ENCODE peak calls at places on chromosomes 4 and X, in four cellular contexts. O is WTC11, G is HepG2, I is K562. N is an unnamed sample.

GRCh38 chrX:40755291-40756249 is 20.2 kb upstream of the MED14 start:
- DNase-seq in O (no peak), G (no peak), I (no peak), N (no peak)

GRCh38 chr4:68278045-68278444 is 32.6 kb upstream of the TMPRSS11B start:
- DNase-seq in O (no peak), G (no peak), I (no peak), N (no peak)

GRCh38 chr4:169795585-169795984 is 37.8 kb upstream of the HPF1 start:
- DNase-seq in O (no peak), G (no peak), I (no peak), N (no peak)

GRCh38 chr4:121155893-121156292 is 8.2 kb downstream of the TNIP3 start:
- DNase-seq in O (no peak), G (no peak), I (no peak), N (no peak)

GRCh38 chr4:53671757-53672156 is 80.5 kb upstream of the LNX1 start:
- DNase-seq in O (no peak), G (no peak), I (no peak), N (no peak)

GRCh38 chr4:83109480-83110221 is 4.9 kb downstream of the PLAC8 start:
- DNase-seq in O (peak), G (no peak), I (no peak), N (no peak)

GRCh38 chr4:159071178-159071968 is 31.5 kb upstream of the RAPGEF2 start:
- DNase-seq in O (no peak), G (peak), I (no peak), N (no peak)

GRCh38 chr4:180990931-180991330 is 1252.3 kb upstream of the TENM3 start:
- DNase-seq in O (no peak), G (no peak), I (no peak), N (no peak)

GRCh38 chr4:38322709-38323108 is 341.3 kb upstream of the KLF3 start:
- DNase-seq in O (no peak), G (no peak), I (peak), N (no peak)

GRCh38 chrX:17484592-17484991 is 109.6 kb downstream of the NHS start:
- DNase-seq in O (no peak), G (no peak), I (no peak), N (no peak)

GRCh38 chr4:96352051-96352517 is 512.2 kb downstream of the PDHA2 start:
- DNase-seq in O (peak), G (peak), I (no peak), N (no peak)

GRCh38 chrX:103656623-103657022 is 27.8 kb downstream of the TCEAL1 start:
- DNase-seq in O (no peak), G (no peak), I (no peak), N (no peak)

GRCh38 chr4:10762541-10762940 is 78.0 kb upstream of the CLNK start:
- DNase-seq in O (no peak), G (no peak), I (no peak), N (no peak)

GRCh38 chr4:180823116-180823515 is 1420.1 kb upstream of the TENM3 start:
- DNase-seq in O (no peak), G (no peak), I (no peak), N (no peak)

GRCh38 chrX:38864165-38864564 is 62.9 kb downstream of the MID1IP1 start:
- DNase-seq in O (no peak), G (no peak), I (no peak), N (no peak)

GRCh38 chr4:103498161-103499070 is 221.4 kb downstream of the TACR3 start:
- DNase-seq in O (no peak), G (no peak), I (no peak), N (peak)

DNA sequence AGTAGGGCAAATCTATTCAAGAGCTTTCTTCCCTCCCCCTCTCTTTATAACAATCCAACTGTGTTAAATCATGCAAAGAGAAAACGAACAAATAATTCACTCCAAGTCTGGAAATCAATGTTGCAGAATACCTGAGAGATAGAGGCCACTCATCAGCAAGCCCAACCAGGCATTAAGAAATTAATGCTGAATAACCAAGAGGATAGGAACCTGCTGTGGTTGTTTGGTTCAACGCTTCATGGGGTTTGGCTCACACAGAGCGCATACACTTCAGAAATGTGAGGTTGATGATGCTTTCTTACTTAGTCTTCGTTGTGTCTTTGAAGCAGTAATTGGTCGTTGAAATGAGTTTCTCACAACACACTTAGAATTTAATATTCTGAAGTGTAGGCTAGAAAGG is 1540.0 kb upstream of the PABPC4L start:
- DNase-seq in O (no peak), G (no peak), I (no peak), N (no peak)
- TF ChIP-seq ETV6 in O (no peak), G (no peak), I (no peak), N (no peak)

GRCh38 chrX:26649534-26649933 is 433.6 kb downstream of the MAGEB5 start:
- DNase-seq in O (no peak), G (peak), I (peak), N (no peak)
- TF ChIP-seq ETV6 in O (no peak), G (no peak), I (no peak), N (no peak)

GRCh38 chr4:89579776-89580175 is 257.2 kb downstream of the SNCA start:
- DNase-seq in O (no peak), G (no peak), I (no peak), N (no peak)
- TF ChIP-seq ETV6 in O (no peak), G (no peak), I (no peak), N (no peak)

GRCh38 chr4:3615386-3616286 is 83.4 kb upstream of the LRPAP1 start:
- DNase-seq in O (no peak), G (no peak), I (no peak), N (no peak)
- TF ChIP-seq ETV6 in O (no peak), G (no peak), I (no peak), N (no peak)

GRCh38 chr4:42371306-42372063 is 25.8 kb upstream of the SHISA3 start:
- DNase-seq in O (no peak), G (peak), I (peak), N (no peak)
- TF ChIP-seq ETV6 in O (no peak), G (no peak), I (no peak), N (no peak)

DNA sequence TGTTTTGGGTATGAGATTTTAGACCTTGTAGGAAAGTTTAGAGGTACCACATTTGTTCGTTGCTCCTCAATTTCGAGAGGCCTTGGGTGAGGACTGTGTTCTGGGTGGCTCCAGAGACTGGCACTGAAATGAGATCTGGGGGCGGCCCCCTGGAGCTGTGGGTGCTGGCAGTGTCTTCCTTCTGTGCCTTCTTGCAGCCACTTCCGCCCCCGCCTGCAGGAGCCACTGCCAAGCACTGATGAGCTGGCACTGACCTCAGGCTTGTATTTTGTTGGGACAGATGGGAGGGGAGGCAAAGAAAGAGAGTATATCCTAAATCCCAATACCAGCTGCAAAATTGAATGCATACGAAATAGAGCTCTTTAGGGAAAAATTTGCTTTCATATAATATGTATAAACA is 64.5 kb upstream of the CLDN34 start:
- DNase-seq in O (no peak), G (no peak), I (no peak), N (no peak)
- TF ChIP-seq ETV6 in O (no peak), G (no peak), I (no peak), N (no peak)

DNA sequence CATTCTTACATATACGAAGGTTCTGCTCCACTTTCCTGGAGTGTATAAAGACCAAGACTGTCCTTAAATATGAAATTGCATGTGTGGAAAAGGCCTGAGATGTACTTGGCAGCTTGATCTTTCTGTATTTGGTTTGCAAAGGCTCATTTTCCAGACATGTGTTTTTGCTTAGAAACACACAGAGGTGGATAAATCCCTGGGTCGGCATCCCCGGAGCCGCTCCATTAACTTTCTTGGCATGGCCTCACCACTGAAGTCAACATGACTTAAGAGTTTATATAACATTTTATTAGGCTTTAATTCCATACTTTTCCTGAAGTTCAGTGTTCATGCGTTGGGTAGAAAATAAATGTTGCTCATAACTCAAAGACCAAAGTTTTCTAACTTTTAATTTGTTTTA is 239.3 kb downstream of the LDB2 start:
- DNase-seq in O (no peak), G (no peak), I (no peak), N (no peak)
- TF ChIP-seq ETV6 in O (no peak), G (no peak), I (no peak), N (no peak)

GRCh38 chrX:46034868-46035267 is 510.4 kb downstream of the ZNF674 start:
- DNase-seq in O (no peak), G (no peak), I (no peak), N (no peak)

GRCh38 chrX:46040001-46040400 is 505.2 kb downstream of the ZNF674 start:
- DNase-seq in O (no peak), G (no peak), I (no peak), N (no peak)

GRCh38 chrX:46039526-46039925 is 505.7 kb downstream of the ZNF674 start:
- DNase-seq in O (no peak), G (no peak), I (no peak), N (no peak)

GRCh38 chrX:46036508-46036907 is 508.7 kb downstream of the ZNF674 start:
- DNase-seq in O (no peak), G (no peak), I (no peak), N (no peak)
- TF ChIP-seq ETV6 in O (no peak), G (no peak), I (no peak), N (no peak)

GRCh38 chr4:81314196-81314896 is 99.3 kb upstream of the PRKG2 start:
- DNase-seq in O (no peak), G (no peak), I (no peak), N (no peak)
- TF ChIP-seq ETV6 in O (no peak), G (no peak), I (no peak), N (no peak)

GRCh38 chr4:168612435-168613139 is 115.7 kb downstream of the PALLD start:
- DNase-seq in O (no peak), G (no peak), I (no peak), N (no peak)
- TF ChIP-seq ETV6 in O (no peak), G (no peak), I (no peak), N (no peak)

N was measured in GM12878.